ENCODE peak calls at places on chromosomes 2 and 18, in five cellular contexts. One of them, this sample, is unnamed.

GRCh38 chr2:222180619-222181018 is 118.2 kb downstream of the PAX3 start:
- DNase-seq in coronary artery: no peak
- DNase-seq in psoas muscle: no peak
- DNase-seq in aorta: no peak
- DNase-seq in caudate nucleus: no peak
- DNase-seq in this sample: no peak

GRCh38 chr2:222989431-222989830 is 62.6 kb upstream of the KCNE4 start:
- DNase-seq in coronary artery: no peak
- DNase-seq in psoas muscle: no peak
- DNase-seq in aorta: no peak
- DNase-seq in caudate nucleus: no peak
- DNase-seq in this sample: no peak

GRCh38 chr2:9950521-9951271 is 797 bp upstream of the GRHL1 start:
- DNase-seq in coronary artery: no peak
- DNase-seq in psoas muscle: peak
- DNase-seq in aorta: peak
- DNase-seq in caudate nucleus: peak
- DNase-seq in this sample: peak

GRCh38 chr2:29115797-29116781 is 874 bp downstream of the CLIP4 start:
- DNase-seq in coronary artery: no peak
- DNase-seq in psoas muscle: peak
- DNase-seq in aorta: peak
- DNase-seq in caudate nucleus: peak
- DNase-seq in this sample: peak

GRCh38 chr18:79458131-79458838 is 62.6 kb downstream of the NFATC1 start:
- DNase-seq in coronary artery: peak
- DNase-seq in psoas muscle: peak
- DNase-seq in aorta: peak
- DNase-seq in caudate nucleus: no peak
- DNase-seq in this sample: no peak

GRCh38 chr18:23900979-23901378 is 113.6 kb upstream of the TTC39C start:
- DNase-seq in coronary artery: no peak
- DNase-seq in psoas muscle: no peak
- DNase-seq in aorta: no peak
- DNase-seq in caudate nucleus: no peak
- DNase-seq in this sample: no peak

GRCh38 chr2:15316370-15316814 is 244.7 kb downstream of the NBAS start:
- DNase-seq in coronary artery: no peak
- DNase-seq in psoas muscle: no peak
- DNase-seq in aorta: no peak
- DNase-seq in caudate nucleus: no peak
- DNase-seq in this sample: no peak

GRCh38 chr2:66432801-66433694 is 1.9 kb upstream of the MEIS1 start:
- DNase-seq in coronary artery: peak
- DNase-seq in psoas muscle: peak
- DNase-seq in aorta: peak
- DNase-seq in caudate nucleus: peak
- DNase-seq in this sample: peak

GRCh38 chr18:71666481-71666880 is 877.7 kb downstream of the CBLN2 start:
- DNase-seq in coronary artery: no peak
- DNase-seq in psoas muscle: no peak
- DNase-seq in aorta: no peak
- DNase-seq in caudate nucleus: no peak
- DNase-seq in this sample: no peak

GRCh38 chr2:84817239-84817655 is 63.6 kb downstream of the TRABD2A start:
- DNase-seq in coronary artery: no peak
- DNase-seq in psoas muscle: no peak
- DNase-seq in aorta: no peak
- DNase-seq in caudate nucleus: no peak
- DNase-seq in this sample: no peak

GRCh38 chr2:37641582-37642111 is 29.8 kb downstream of the CDC42EP3 start:
- DNase-seq in coronary artery: no peak
- DNase-seq in psoas muscle: no peak
- DNase-seq in aorta: no peak
- DNase-seq in caudate nucleus: no peak
- DNase-seq in this sample: no peak

GRCh38 chr2:231386446-231386845 is 9.1 kb upstream of the B3GNT7 start:
- DNase-seq in coronary artery: no peak
- DNase-seq in psoas muscle: no peak
- DNase-seq in aorta: no peak
- DNase-seq in caudate nucleus: no peak
- DNase-seq in this sample: no peak

GRCh38 chr18:68177807-68178702 is 536.9 kb downstream of the TMX3 start:
- DNase-seq in coronary artery: no peak
- DNase-seq in psoas muscle: no peak
- DNase-seq in aorta: no peak
- DNase-seq in caudate nucleus: no peak
- DNase-seq in this sample: no peak

GRCh38 chr2:120765911-120766757 is 30.5 kb downstream of the GLI2 start:
- DNase-seq in coronary artery: peak
- DNase-seq in psoas muscle: peak
- DNase-seq in aorta: peak
- DNase-seq in caudate nucleus: no peak
- DNase-seq in this sample: no peak

GRCh38 chr18:189254-189653 is 30.9 kb downstream of the USP14 start:
- DNase-seq in coronary artery: no peak
- DNase-seq in psoas muscle: no peak
- DNase-seq in aorta: no peak
- DNase-seq in caudate nucleus: no peak
- DNase-seq in this sample: no peak

GRCh38 chr18:56841836-56842235 is 190.7 kb downstream of the WDR7 start:
- DNase-seq in coronary artery: no peak
- DNase-seq in psoas muscle: no peak
- DNase-seq in aorta: no peak
- DNase-seq in caudate nucleus: no peak
- DNase-seq in this sample: no peak

GRCh38 chr2:214376631-214377624 is 33.9 kb upstream of the VWC2L start:
- DNase-seq in coronary artery: no peak
- DNase-seq in psoas muscle: no peak
- DNase-seq in aorta: no peak
- DNase-seq in caudate nucleus: no peak
- DNase-seq in this sample: no peak

GRCh38 chr2:162317910-162318279 is 589 bp downstream of the IFIH1 start:
- DNase-seq in coronary artery: peak
- DNase-seq in psoas muscle: no peak
- DNase-seq in aorta: no peak
- DNase-seq in caudate nucleus: no peak
- DNase-seq in this sample: no peak

GRCh38 chr18:79517322-79517721 is 121.6 kb downstream of the NFATC1 start:
- DNase-seq in coronary artery: peak
- DNase-seq in psoas muscle: no peak
- DNase-seq in aorta: no peak
- DNase-seq in caudate nucleus: no peak
- DNase-seq in this sample: no peak

GRCh38 chr2:46963961-46964673 is 48.5 kb upstream of the MCFD2 start:
- DNase-seq in coronary artery: no peak
- DNase-seq in psoas muscle: no peak
- DNase-seq in aorta: no peak
- DNase-seq in caudate nucleus: no peak
- DNase-seq in this sample: no peak

GRCh38 chr2:33366473-33366872 is 110.0 kb upstream of the RASGRP3 start:
- DNase-seq in coronary artery: no peak
- DNase-seq in psoas muscle: peak
- DNase-seq in aorta: peak
- DNase-seq in caudate nucleus: peak
- DNase-seq in this sample: no peak

GRCh38 chr2:149068996-149069888 is 30.7 kb downstream of the LYPD6B start:
- DNase-seq in coronary artery: no peak
- DNase-seq in psoas muscle: no peak
- DNase-seq in aorta: no peak
- DNase-seq in caudate nucleus: no peak
- DNase-seq in this sample: no peak

GRCh38 chr2:37020212-37020886 is 54.0 kb upstream of the STRN start:
- DNase-seq in coronary artery: peak
- DNase-seq in psoas muscle: peak
- DNase-seq in aorta: peak
- DNase-seq in caudate nucleus: no peak
- DNase-seq in this sample: no peak

GRCh38 chr2:30695749-30696148 is 111.5 kb downstream of the CAPN13 start:
- DNase-seq in coronary artery: peak
- DNase-seq in psoas muscle: no peak
- DNase-seq in aorta: no peak
- DNase-seq in caudate nucleus: no peak
- DNase-seq in this sample: no peak

GRCh38 chr2:124091721-124092120 is 66.6 kb downstream of the CNTNAP5 start:
- DNase-seq in coronary artery: no peak
- DNase-seq in psoas muscle: no peak
- DNase-seq in aorta: no peak
- DNase-seq in caudate nucleus: no peak
- DNase-seq in this sample: no peak

GRCh38 chr18:3151379-3152264 is 68.1 kb downstream of the MYOM1 start:
- DNase-seq in coronary artery: no peak
- DNase-seq in psoas muscle: no peak
- DNase-seq in aorta: no peak
- DNase-seq in caudate nucleus: no peak
- DNase-seq in this sample: no peak

GRCh38 chr18:3305933-3306332 is 44.0 kb downstream of the MYL12B start:
- DNase-seq in coronary artery: no peak
- DNase-seq in psoas muscle: no peak
- DNase-seq in aorta: no peak
- DNase-seq in caudate nucleus: no peak
- DNase-seq in this sample: no peak

GRCh38 chr2:166126014-166126639 is 1.7 kb downstream of the SCN1A start:
- DNase-seq in coronary artery: no peak
- DNase-seq in psoas muscle: no peak
- DNase-seq in aorta: no peak
- DNase-seq in caudate nucleus: no peak
- DNase-seq in this sample: no peak

GRCh38 chr2:229725716-229726346 is 11.5 kb upstream of the DNER start:
- DNase-seq in coronary artery: no peak
- DNase-seq in psoas muscle: no peak
- DNase-seq in aorta: no peak
- DNase-seq in caudate nucleus: no peak
- DNase-seq in this sample: no peak

GRCh38 chr2:20148841-20149702 is 75.9 kb downstream of the SDC1 start:
- DNase-seq in coronary artery: peak
- DNase-seq in psoas muscle: no peak
- DNase-seq in aorta: no peak
- DNase-seq in caudate nucleus: no peak
- DNase-seq in this sample: no peak
- H3K27ac ChIP-seq in coronary artery: no peak
- H3K27ac ChIP-seq in psoas muscle: no peak
- H3K27ac ChIP-seq in aorta: no peak
- H3K27ac ChIP-seq in caudate nucleus: no peak
- H3K27ac ChIP-seq in this sample: no peak

GRCh38 chr2:217936952-217937351 is 65.8 kb downstream of the TNS1 start:
- DNase-seq in coronary artery: no peak
- DNase-seq in psoas muscle: no peak
- DNase-seq in aorta: no peak
- DNase-seq in caudate nucleus: no peak
- DNase-seq in this sample: no peak
- H3K27ac ChIP-seq in coronary artery: peak
- H3K27ac ChIP-seq in psoas muscle: peak
- H3K27ac ChIP-seq in aorta: peak
- H3K27ac ChIP-seq in caudate nucleus: peak
- H3K27ac ChIP-seq in this sample: peak

GRCh38 chr2:234955971-234956509 is 4.2 kb downstream of the SH3BP4 start:
- DNase-seq in coronary artery: peak
- DNase-seq in psoas muscle: no peak
- DNase-seq in aorta: no peak
- DNase-seq in caudate nucleus: no peak
- DNase-seq in this sample: no peak
- H3K27ac ChIP-seq in coronary artery: no peak
- H3K27ac ChIP-seq in psoas muscle: no peak
- H3K27ac ChIP-seq in aorta: no peak
- H3K27ac ChIP-seq in caudate nucleus: peak
- H3K27ac ChIP-seq in this sample: no peak

GRCh38 chr2:1642066-1642861 is 102.1 kb downstream of the PXDN start:
- DNase-seq in coronary artery: no peak
- DNase-seq in psoas muscle: peak
- DNase-seq in aorta: peak
- DNase-seq in caudate nucleus: no peak
- DNase-seq in this sample: no peak

GRCh38 chr2:1639086-1639858 is 105.0 kb downstream of the PXDN start:
- DNase-seq in coronary artery: peak
- DNase-seq in psoas muscle: peak
- DNase-seq in aorta: no peak
- DNase-seq in caudate nucleus: no peak
- DNase-seq in this sample: no peak

GRCh38 chr2:1640301-1641135 is 103.8 kb downstream of the PXDN start:
- DNase-seq in coronary artery: peak
- DNase-seq in psoas muscle: peak
- DNase-seq in aorta: peak
- DNase-seq in caudate nucleus: no peak
- DNase-seq in this sample: no peak

GRCh38 chr2:1643220-1643619 is 101.1 kb downstream of the PXDN start:
- DNase-seq in coronary artery: peak
- DNase-seq in psoas muscle: peak
- DNase-seq in aorta: no peak
- DNase-seq in caudate nucleus: no peak
- DNase-seq in this sample: no peak

DNA sequence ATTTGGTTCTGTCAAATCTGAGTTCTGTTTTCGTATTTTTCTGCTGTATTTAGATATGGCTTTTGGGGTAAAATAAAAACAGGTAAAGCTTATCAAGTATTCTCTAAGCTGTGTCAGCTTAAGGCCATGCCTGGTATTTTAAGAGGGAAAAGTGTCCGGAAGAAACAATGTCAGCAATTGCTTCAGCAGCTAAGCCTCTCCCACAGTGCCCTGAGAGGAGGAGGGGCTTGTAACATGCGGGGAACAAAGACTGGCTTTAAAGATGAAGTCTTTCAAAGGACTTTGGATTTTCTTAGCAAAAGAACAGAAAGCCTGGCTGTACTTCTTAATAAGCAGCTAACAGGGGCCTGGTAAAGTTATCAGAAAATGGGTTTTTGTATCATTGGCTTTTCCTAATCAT is 102.8 kb downstream of the PXDN start:
- DNase-seq in coronary artery: no peak
- DNase-seq in psoas muscle: no peak
- DNase-seq in aorta: no peak
- DNase-seq in caudate nucleus: no peak
- DNase-seq in this sample: no peak
- H3K27ac ChIP-seq in coronary artery: no peak
- H3K27ac ChIP-seq in psoas muscle: no peak
- H3K27ac ChIP-seq in aorta: no peak
- H3K27ac ChIP-seq in caudate nucleus: no peak
- H3K27ac ChIP-seq in this sample: no peak

DNA sequence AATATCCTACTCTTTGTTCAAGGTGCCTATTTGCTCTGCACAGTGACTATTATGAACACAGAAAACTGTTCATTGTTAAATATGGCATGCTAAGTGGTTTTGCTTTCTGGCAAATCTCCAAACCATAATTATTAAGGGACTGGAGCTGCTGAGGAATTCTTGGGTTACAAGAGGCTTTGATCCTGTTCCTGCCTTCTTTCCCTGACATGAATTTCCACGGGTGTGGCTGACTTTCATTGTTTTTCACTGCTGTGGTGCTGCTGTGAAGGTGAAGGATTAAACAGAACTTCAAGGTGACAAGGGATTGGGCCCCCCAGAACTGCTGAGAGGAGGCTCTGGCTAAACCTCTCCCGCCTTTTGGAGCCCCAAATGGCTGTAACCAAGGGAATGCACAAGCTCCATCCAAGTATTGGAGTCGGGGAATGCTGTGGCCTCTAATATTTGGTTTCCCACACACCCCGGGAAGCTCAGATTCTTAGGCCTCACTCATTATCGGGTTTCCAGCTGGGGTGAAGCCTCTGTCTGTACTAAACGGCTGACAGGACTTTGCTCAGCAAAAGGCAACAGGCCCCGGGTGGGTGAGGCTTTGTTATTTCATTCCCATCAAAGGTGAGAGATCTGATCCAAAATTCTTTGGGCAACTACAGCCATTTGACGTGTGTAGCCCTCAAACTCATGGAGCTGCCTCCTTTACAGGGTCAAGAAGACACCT is 29.0 kb upstream of the ZFP36L2 start:
- DNase-seq in coronary artery: no peak
- DNase-seq in psoas muscle: no peak
- DNase-seq in aorta: no peak
- DNase-seq in caudate nucleus: no peak
- DNase-seq in this sample: no peak
- H3K27ac ChIP-seq in coronary artery: no peak
- H3K27ac ChIP-seq in psoas muscle: no peak
- H3K27ac ChIP-seq in aorta: no peak
- H3K27ac ChIP-seq in caudate nucleus: no peak
- H3K27ac ChIP-seq in this sample: no peak

This sample was measured in substantia nigra.